ENCODE peak calls at places on chromosomes 2 and 18, in nine cellular contexts. F, Z, X, W, R, V, E, P and K are unnamed samples.

GRCh38 chr2:21070322-21071257 is 26.7 kb upstream of the APOB start:
- DNase-seq in P (no peak), R (no peak), X (no peak), E (no peak), W (no peak), Z (peak; percentile 4), V (no peak), F (no peak), K (no peak)

GRCh38 chr2:212539145-212539880 is 711 bp upstream of the ERBB4 start:
- DNase-seq in F (peak; percentile 41), P (no peak), X (peak; percentile 77), W (no peak), E (peak; percentile 58), Z (peak; percentile 9), V (no peak), R (no peak), K (peak; percentile 40)

GRCh38 chr18:55396267-55396905 is 191.6 kb downstream of the TCF4 start:
- DNase-seq in W (no peak), X (no peak), Z (no peak), V (no peak), F (no peak), P (no peak), E (no peak), R (no peak), K (no peak)

GRCh38 chr2:233760043-233760442 is at the start of gene UGT1A1:
- DNase-seq in W (no peak), Z (no peak), F (no peak), X (no peak), V (no peak), P (no peak), R (no peak), E (no peak), K (no peak)

GRCh38 chr2:181120625-181121024 is 140.2 kb downstream of the UBE2E3 start:
- DNase-seq in W (no peak), Z (no peak), F (no peak), R (no peak), V (no peak), E (no peak), P (no peak), X (no peak), K (no peak)

GRCh38 chr18:36402765-36403396 is 105.4 kb downstream of the FHOD3 start:
- DNase-seq in V (no peak), F (no peak), Z (no peak), R (no peak), E (no peak), X (no peak), W (peak; percentile 30), P (no peak), K (no peak)

GRCh38 chr2:45993476-45993991 is 303.7 kb upstream of the EPAS1 start:
- DNase-seq in P (peak; percentile 83), W (peak; percentile 78), V (peak; percentile 18), Z (peak; percentile 67), X (peak; percentile 19), R (peak; percentile 81), F (no peak), E (peak; percentile 5), K (no peak)

GRCh38 chr2:232628466-232629200 is 4.8 kb upstream of the EFHD1 start:
- DNase-seq in F (peak; percentile 58), Z (no peak), V (no peak), P (no peak), E (no peak), X (no peak), R (no peak), W (no peak), K (peak; percentile 67)

GRCh38 chr2:177724398-177725287 is 332.1 kb downstream of the AGPS start:
- DNase-seq in E (peak; percentile 57), V (peak; percentile 1), Z (peak; percentile 52), R (peak; percentile 70), W (peak; percentile 7), F (no peak), P (peak; percentile 16), X (peak; percentile 58), K (peak; percentile 11)

GRCh38 chr2:60806988-60807681 is 51.1 kb downstream of the PAPOLG start:
- DNase-seq in E (peak; percentile 6), P (no peak), F (no peak), V (no peak), R (peak; percentile 94), Z (peak; percentile 86), W (peak; percentile 49), X (no peak), K (peak; percentile 8)

GRCh38 chr2:17830053-17831034 is 14.1 kb downstream of the MSGN1 start:
- DNase-seq in E (no peak), R (peak; percentile 53), P (peak; percentile 29), X (peak; percentile 39), F (peak; percentile 40), Z (peak; percentile 85), V (no peak), W (peak; percentile 20), K (peak; percentile 47)

GRCh38 chr2:164913640-164914346 is 41.5 kb downstream of the SLC38A11 start:
- DNase-seq in V (no peak), R (peak; percentile 12), W (no peak), E (peak; percentile 38), P (no peak), Z (no peak), F (no peak), X (peak; percentile 49), K (no peak)

GRCh38 chr2:61443342-61444041 is 27.4 kb downstream of the USP34 start:
- DNase-seq in W (no peak), V (no peak), Z (no peak), F (no peak), E (no peak), R (peak; percentile 32), X (no peak), P (no peak), K (no peak)

GRCh38 chr2:27249077-27249890 is 13.6 kb downstream of the SLC30A3 start:
- DNase-seq in Z (no peak), E (no peak), X (no peak), P (no peak), V (no peak), W (no peak), R (no peak), F (no peak), K (no peak)

GRCh38 chr2:11802782-11803191 is 56.4 kb downstream of the LPIN1 start:
- DNase-seq in F (no peak), R (no peak), P (no peak), X (no peak), V (no peak), Z (no peak), W (no peak), E (no peak), K (peak; percentile 32)

GRCh38 chr2:26179446-26179907 is 6.6 kb downstream of the GAREM2 start:
- DNase-seq in X (no peak), Z (peak; percentile 28), F (peak; percentile 44), V (no peak), W (no peak), P (no peak), E (no peak), R (peak; percentile 65), K (no peak)

GRCh38 chr2:54958717-54959371 is 91.4 kb downstream of the RTN4 start:
- DNase-seq in P (no peak), F (no peak), R (no peak), V (no peak), X (no peak), Z (no peak), W (no peak), E (no peak), K (no peak)

GRCh38 chr18:37434161-37434860 is 131.3 kb downstream of the CELF4 start:
- DNase-seq in P (no peak), V (no peak), F (no peak), W (no peak), E (no peak), X (no peak), Z (no peak), R (no peak), K (no peak)